ENCODE peak calls at places on chromosome 1, in five cellular contexts. L is central memory CD4-positive, alpha-beta T cell; O is glutamatergic neuron; J is stimulated activated CD8-positive, alpha-beta memory T cell treated with anti-CD3 and anti-CD28 coated beads, Interleukin-2, amount 100 ng/mL, for 1 hour; H is anterior cingulate cortex. W is an unnamed sample.
A peak's percentile ranks its signal among the peaks of the same experiment; 100 is the strongest.

GRCh38 chr1:201941420-201942128 is 4.8 kb downstream of the LMOD1 start:
- DNase-seq in O (peak; percentile 69), H (no peak), J (no peak), L (no peak), W (no peak)

GRCh38 chr1:82445827-82446226 is 645.1 kb downstream of the ADGRL2 start:
- DNase-seq in O (no peak), H (no peak), L (no peak), J (no peak), W (no peak)

GRCh38 chr1:38191451-38191850 is 144.9 kb upstream of the POU3F1 start:
- DNase-seq in H (no peak), L (no peak), J (no peak), O (no peak), W (no peak)

GRCh38 chr1:208081972-208082371 is 162.2 kb downstream of the PLXNA2 start:
- DNase-seq in L (no peak), O (no peak), J (no peak), H (peak; percentile 72), W (no peak)

GRCh38 chr1:52906135-52906603 is 15.4 kb downstream of the ECHDC2 start:
- DNase-seq in O (no peak), L (no peak), J (no peak), H (no peak), W (no peak)

GRCh38 chr1:178645157-178645825 is 79.8 kb upstream of the RALGPS2 start:
- DNase-seq in J (no peak), O (peak; percentile 55), H (no peak), L (no peak), W (no peak)

GRCh38 chr1:14511281-14511680 is 87.2 kb upstream of the KAZN start:
- DNase-seq in H (no peak), L (no peak), O (no peak), J (no peak), W (no peak)

GRCh38 chr1:211606914-211607751 is 28.2 kb upstream of the SLC30A1 start:
- DNase-seq in H (no peak), O (no peak), J (no peak), L (peak; percentile 18), W (no peak)

GRCh38 chr1:89306273-89306672 is 33.6 kb upstream of the GBP5 start:
- DNase-seq in L (no peak), H (no peak), O (no peak), J (no peak), W (no peak)